ENCODE peak calls at places on chromosomes 11 and 22, in four cellular contexts. A is iris pigment epithelial cell; J is activated naive CD8-positive, alpha-beta T cell treated with anti-CD3 and anti-CD28 coated beads for 36 hours; K is activated CD4-positive, CD25-positive, alpha-beta regulatory T cell. T is an unnamed sample.

GRCh38 chr22:41968601-41969000 is 642 bp upstream of the SEPTIN3 start:
- DNase-seq in J (no peak), K (no peak), A (peak), T (no peak)

GRCh38 chr22:26977741-26978140 is 320.4 kb downstream of the MIAT start:
- DNase-seq in J (no peak), A (no peak), K (no peak), T (no peak)

GRCh38 chr11:95067828-95068244 is 1.1 kb downstream of the SRSF8 start:
- DNase-seq in A (no peak), J (no peak), K (no peak), T (no peak)

GRCh38 chr11:111684259-111684658 is 81.9 kb downstream of the PPP2R1B start:
- DNase-seq in K (no peak), J (no peak), A (no peak), T (no peak)

GRCh38 chr11:62656801-62657429 is 3.8 kb upstream of the INTS5 start:
- DNase-seq in J (no peak), K (no peak), A (no peak), T (no peak)

GRCh38 chr11:10651579-10652361 is 41.8 kb downstream of the IRAG1 start:
- DNase-seq in J (no peak), K (no peak), A (peak), T (no peak)

GRCh38 chr11:131121934-131122333 is 205.7 kb upstream of the SNX19 start:
- DNase-seq in A (no peak), K (no peak), J (no peak), T (no peak)

GRCh38 chr11:3105791-3106735 is 48.8 kb upstream of the CARS1 start:
- DNase-seq in J (no peak), K (no peak), A (no peak), T (no peak)

GRCh38 chr22:26671317-26672059 is 14.1 kb downstream of the MIAT start:
- DNase-seq in J (peak), K (peak), A (no peak), T (no peak)

GRCh38 chr11:91587131-91587530 is 637.5 kb upstream of the FAT3 start:
- DNase-seq in J (no peak), K (no peak), A (no peak), T (no peak)

GRCh38 chr11:20125927-20126326 is 34.3 kb downstream of the DBX1 start:
- DNase-seq in K (no peak), A (peak), J (no peak), T (peak)

GRCh38 chr11:25943777-25944661 is 387.9 kb upstream of the ANO3 start:
- DNase-seq in A (no peak), J (no peak), K (no peak), T (no peak)

GRCh38 chr22:22239311-22239939 is 5.2 kb upstream of the VPREB1 start:
- DNase-seq in A (no peak), J (no peak), K (no peak), T (no peak)

GRCh38 chr11:85843929-85844328 is 11.3 kb upstream of the CCDC83 start:
- DNase-seq in A (no peak), K (no peak), J (no peak), T (no peak)

GRCh38 chr11:106389096-106389495 is 311.6 kb downstream of the AASDHPPT start:
- DNase-seq in J (no peak), A (peak), K (no peak), T (peak)

GRCh38 chr11:59555601-59556114 is 44.3 kb downstream of the OR4D9 start:
- DNase-seq in J (no peak), K (no peak), A (no peak), T (no peak)

GRCh38 chr11:77557553-77557952 is 32.2 kb upstream of the AQP11 start:
- DNase-seq in K (no peak), J (no peak), A (no peak), T (no peak)

T was measured in kidney epithelial cell.